ENCODE peak calls at places on chromosomes 16 and 17, in four cellular contexts. C is fibroblast of mammary gland, R is MV-4-11, M is AG20443. Q is an unnamed sample.

GRCh38 chr16:31438414-31438813 is 4.2 kb downstream of the ZNF843 start:
- DNase-seq in R (no peak), M (no peak), C (no peak), Q (no peak)

GRCh38 chr16:64312292-64312691 is 809.6 kb downstream of the CDH11 start:
- DNase-seq in C (no peak), R (no peak), M (no peak), Q (no peak)

GRCh38 chr16:21083729-21084268 is 66.8 kb downstream of the DNAH3 start:
- DNase-seq in C (peak), R (peak), M (peak), Q (peak)

GRCh38 chr17:74868251-74868907 is 4.4 kb downstream of the FDXR start:
- DNase-seq in R (no peak), M (no peak), C (no peak), Q (no peak)

GRCh38 chr16:27759301-27759871 is 209.4 kb downstream of the KATNIP start:
- DNase-seq in C (peak), R (no peak), M (peak), Q (peak)

GRCh38 chr17:1647802-1648581 is 1.7 kb downstream of the RILP start:
- DNase-seq in R (peak), C (no peak), M (peak), Q (no peak)

GRCh38 chr16:87375426-87376135 is 8.0 kb downstream of the FBXO31 start:
- DNase-seq in M (peak), R (peak), C (peak), Q (peak)

GRCh38 chr17:79524201-79524882 is 86.5 kb downstream of the RBFOX3 start:
- DNase-seq in R (no peak), M (no peak), C (no peak), Q (no peak)

GRCh38 chr17:51536627-51537026 is 276.3 kb downstream of the UTP18 start:
- DNase-seq in C (no peak), R (no peak), M (no peak), Q (no peak)

GRCh38 chr17:3447625-3448024 is 14.0 kb upstream of the OR1E2 start:
- DNase-seq in M (no peak), R (peak), C (peak), Q (no peak)

GRCh38 chr16:58518083-58518979 is 3.0 kb downstream of the SETD6 start:
- DNase-seq in C (no peak), M (no peak), R (peak), Q (no peak)

GRCh38 chr17:17445925-17446665 is 30.7 kb upstream of the MED9 start:
- DNase-seq in M (peak), R (no peak), C (peak), Q (peak)

GRCh38 chr17:78640700-78641099 is 63.5 kb upstream of the DNAH17 start:
- DNase-seq in R (no peak), C (no peak), M (no peak), Q (no peak)

GRCh38 chr17:33989357-33990148 is 265.5 kb upstream of the CCL2 start:
- DNase-seq in C (no peak), R (no peak), M (no peak), Q (no peak)

GRCh38 chr17:4852504-4853075 is 19.4 kb downstream of the MINK1 start:
- DNase-seq in M (peak), C (peak), R (no peak), Q (peak)

GRCh38 chr16:70685938-70686375 is at the start of gene MTSS2:
- DNase-seq in C (peak), M (peak), R (peak), Q (peak)

GRCh38 chr16:3101841-3102470 is 2.9 kb upstream of the ZSCAN10 start:
- DNase-seq in R (peak), C (no peak), M (no peak), Q (no peak)

GRCh38 chr17:416293-417206 is 63.9 kb upstream of the RPH3AL start:
- DNase-seq in R (peak), C (no peak), M (no peak), Q (no peak)

GRCh38 chr17:35809855-35810461 is 674 bp downstream of the TAF15 start:
- DNase-seq in M (peak), C (peak), R (no peak), Q (no peak)

GRCh38 chr17:40322417-40323315 is 13.7 kb downstream of the RARA start:
- DNase-seq in C (peak), M (peak), R (peak), Q (peak)

GRCh38 chr17:8002646-8003593 is 505 bp downstream of the GUCY2D start:
- DNase-seq in C (no peak), M (peak), R (no peak), Q (no peak)

GRCh38 chr17:74730491-74731346 is 6.3 kb upstream of the RAB37 start:
- DNase-seq in C (no peak), M (no peak), R (peak), Q (no peak)

GRCh38 chr17:75394332-75394918 is 11.1 kb downstream of the GRB2 start:
- DNase-seq in C (no peak), M (no peak), R (no peak), Q (no peak)

GRCh38 chr17:9768381-9768934 is 22.9 kb downstream of the DHRS7C start:
- DNase-seq in C (peak), M (peak), R (peak), Q (no peak)

GRCh38 chr17:17750881-17751280 is 69.6 kb downstream of the RAI1 start:
- DNase-seq in M (no peak), R (peak), C (no peak), Q (no peak)

GRCh38 chr16:53836142-53836541 is 132.2 kb downstream of the FTO start:
- DNase-seq in R (no peak), M (no peak), C (no peak), Q (no peak)

GRCh38 chr16:86406056-86406455 is 104.3 kb upstream of the FOXF1 start:
- DNase-seq in M (no peak), C (no peak), R (no peak), Q (no peak)

GRCh38 chr16:30567160-30567990 is 4.1 kb downstream of the ZNF688 start:
- DNase-seq in M (no peak), R (no peak), C (peak), Q (no peak)

GRCh38 chr16:51137097-51137496 is 14.0 kb downstream of the SALL1 start:
- DNase-seq in M (no peak), R (no peak), C (no peak), Q (no peak)

GRCh38 chr16:67396159-67396774 is 3.0 kb upstream of the TPPP3 start:
- DNase-seq in R (peak), M (peak), C (peak), Q (peak)

GRCh38 chr16:83898463-83899271 is at the start of gene MLYCD:
- DNase-seq in R (peak), C (peak), M (peak), Q (peak)

GRCh38 chr17:57762375-57762916 is 17.3 kb upstream of the CCDC182 start:
- DNase-seq in C (no peak), M (no peak), R (no peak), Q (no peak)

GRCh38 chr17:44008205-44008909 is 3.9 kb downstream of the NAGS start:
- DNase-seq in C (no peak), R (no peak), M (no peak), Q (no peak)

GRCh38 chr17:76107507-76107906 is 3.9 kb upstream of the EXOC7 start:
- DNase-seq in C (peak), R (no peak), M (no peak), Q (no peak)

GRCh38 chr16:69861276-69862030 is 89.7 kb upstream of the CLEC18A start:
- DNase-seq in R (peak), C (peak), M (peak), Q (no peak)

GRCh38 chr17:82754297-82755208 is 2.7 kb downstream of the TBCD start:
- DNase-seq in R (no peak), C (peak), M (no peak), Q (no peak)

GRCh38 chr16:56964243-56965148 is 2.7 kb downstream of the CETP start:
- DNase-seq in C (peak), M (peak), R (peak), Q (peak)

GRCh38 chr16:80007216-80007615 is 406.7 kb upstream of the MAF start:
- DNase-seq in M (no peak), C (no peak), R (no peak), Q (no peak)

GRCh38 chr17:65324977-65325376 is 187.8 kb downstream of the RGS9 start:
- DNase-seq in M (peak), C (peak), R (no peak), Q (peak)